ENCODE peak calls at places on chromosomes 4 and X, in nine cellular contexts. D is adrenal gland, C is lower leg skin, Z is H54, P is HCT116, V is NB4, L is transverse colon, H is body of pancreas, S is stomach. J is an unnamed sample.

GRCh38 chr4:104743141-104743748 is 248.6 kb upstream of the CXXC4 start:
- DNase-seq in C (no peak), V (peak), H (no peak), L (no peak), S (no peak), Z (no peak), P (no peak), D (no peak), J (no peak)

GRCh38 chrX:105190252-105190853 is 30.1 kb downstream of the TEX13A start:
- DNase-seq in V (peak), H (peak), P (no peak), D (no peak), C (peak), L (peak), S (no peak), Z (no peak), J (peak)

GRCh38 chr4:70713453-70714026 is 8.2 kb upstream of the RUFY3 start:
- DNase-seq in P (no peak), L (no peak), V (peak), S (no peak), C (no peak), H (no peak), Z (no peak), D (no peak), J (no peak)

GRCh38 chr4:151530230-151530629 is 121.3 kb downstream of the FHIP1A start:
- DNase-seq in P (no peak), D (no peak), S (no peak), H (no peak), Z (no peak), L (no peak), C (no peak), V (no peak), J (no peak)

GRCh38 chrX:17597836-17598434 is 139.4 kb upstream of the SCML1 start:
- DNase-seq in D (peak), V (no peak), H (peak), L (peak), Z (no peak), S (peak), P (no peak), C (peak), J (no peak)

GRCh38 chr4:121551881-121552280 is 144.9 kb downstream of the ANXA5 start:
- DNase-seq in V (no peak), D (peak), C (no peak), P (no peak), S (no peak), H (no peak), L (no peak), Z (no peak), J (no peak)

GRCh38 chrX:14497184-14497666 is 32.1 kb upstream of the GLRA2 start:
- DNase-seq in Z (no peak), H (no peak), V (peak), P (no peak), L (no peak), C (no peak), D (no peak), S (no peak), J (no peak)

GRCh38 chrX:68829594-68830485 is 1.0 kb downstream of the EFNB1 start:
- DNase-seq in S (no peak), Z (no peak), C (no peak), L (no peak), V (peak), P (no peak), D (peak), H (no peak), J (peak)

GRCh38 chr4:7992846-7993245 is 53.2 kb upstream of the AFAP1 start:
- DNase-seq in P (no peak), Z (no peak), V (no peak), D (no peak), L (no peak), C (no peak), S (no peak), H (no peak), J (no peak)

GRCh38 chr4:163167333-163167626 is 590 bp upstream of the NAF1 start:
- DNase-seq in H (no peak), Z (no peak), V (no peak), P (no peak), D (no peak), L (no peak), S (no peak), C (no peak), J (no peak)

GRCh38 chrX:100363926-100364325 is 46.1 kb downstream of the PCDH19 start:
- DNase-seq in H (no peak), C (no peak), P (no peak), V (peak), Z (no peak), S (no peak), L (no peak), D (no peak), J (no peak)

GRCh38 chr4:12507868-12508481 is 976.2 kb downstream of the RAB28 start:
- DNase-seq in V (no peak), P (no peak), D (no peak), Z (no peak), H (no peak), L (no peak), C (no peak), S (no peak), J (no peak)

GRCh38 chr4:972651-973424 is 531 bp downstream of the DGKQ start:
- DNase-seq in D (no peak), P (no peak), C (no peak), L (peak), Z (peak), V (peak), H (peak), S (peak), J (peak)

GRCh38 chr4:69096810-69097209 is 536 bp downstream of the UGT2B7 start:
- DNase-seq in Z (no peak), S (no peak), C (no peak), V (no peak), H (peak), L (no peak), D (no peak), P (no peak), J (no peak)

GRCh38 chrX:40808203-40808602 is 72.9 kb upstream of the MED14 start:
- DNase-seq in V (no peak), D (no peak), H (no peak), P (no peak), L (no peak), Z (no peak), S (no peak), C (no peak), J (no peak)

GRCh38 chr4:168766537-168767316 is 243.3 kb downstream of the CBR4 start:
- DNase-seq in P (no peak), Z (no peak), L (no peak), S (no peak), D (no peak), H (no peak), V (no peak), C (no peak), J (no peak)

GRCh38 chrX:48508400-48509244 is at the start of gene PORCN:
- DNase-seq in S (peak), Z (no peak), V (peak), H (peak), C (peak), D (peak), P (no peak), L (peak), J (peak)
- TF ChIP-seq POLR2A in S (no peak), Z (peak), V (peak), H (peak), C (no peak), D (no peak), P (no peak), L (peak), J (peak)

GRCh38 chrX:106611323-106611681 is 476 bp upstream of the RADX start:
- DNase-seq in D (no peak), V (no peak), C (no peak), L (no peak), S (no peak), H (no peak), Z (no peak), P (no peak), J (no peak)

GRCh38 chrX:106615041-106615440 is 3.3 kb downstream of the RADX start:
- DNase-seq in Z (no peak), S (no peak), D (no peak), H (no peak), L (no peak), C (no peak), P (no peak), V (no peak), J (no peak)

GRCh38 chrX:106612403-106612789 is 618 bp downstream of the RADX start:
- DNase-seq in C (no peak), V (no peak), H (no peak), P (no peak), Z (no peak), L (no peak), D (no peak), S (no peak), J (peak)

GRCh38 chrX:106613277-106613676 is 1.5 kb downstream of the RADX start:
- DNase-seq in D (no peak), P (no peak), Z (no peak), V (no peak), H (no peak), L (no peak), C (no peak), S (no peak), J (no peak)

GRCh38 chrX:106611682-106612402 is at the start of gene RADX:
- DNase-seq in V (no peak), D (peak), S (peak), P (peak), H (peak), Z (peak), L (peak), C (peak), J (peak)
- TF ChIP-seq POLR2A in V (no peak), D (no peak), S (no peak), P (peak), H (no peak), Z (no peak), L (peak), C (no peak), J (peak)

DNA sequence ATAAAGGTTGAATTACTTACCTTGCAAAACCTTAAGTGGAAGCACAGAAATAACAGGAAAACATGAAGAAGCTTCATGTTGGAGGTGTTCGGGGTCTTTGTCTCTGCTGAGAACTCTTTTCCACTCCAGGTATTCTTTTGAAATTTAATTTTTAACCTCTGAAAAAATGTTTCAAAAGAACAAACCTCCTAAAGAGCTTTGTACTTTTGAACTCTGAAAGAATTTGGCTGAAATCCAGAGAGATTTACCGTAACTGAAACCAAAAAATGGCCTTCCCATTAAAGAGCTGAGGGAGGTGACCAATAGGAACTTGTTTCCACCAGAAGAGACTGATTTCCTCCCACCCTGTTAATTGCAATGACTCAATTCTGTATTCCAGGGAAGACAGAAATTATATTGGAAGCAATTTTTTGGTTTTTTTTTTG is at the start of gene CFI:
- DNase-seq in V (no peak), Z (no peak), H (no peak), L (no peak), P (no peak), S (no peak), C (no peak), D (peak), J (no peak)
- TF ChIP-seq POLR2A in V (no peak), Z (no peak), H (no peak), L (no peak), P (no peak), S (no peak), C (no peak), D (no peak), J (no peak)

GRCh38 chr4:94207469-94208224 is at the start of gene SMARCAD1:
- DNase-seq in Z (peak), H (peak), D (peak), L (peak), S (peak), V (peak), P (peak), C (peak), J (peak)
- TF ChIP-seq POLR2A in Z (peak), H (peak), D (no peak), L (peak), S (no peak), V (peak), P (no peak), C (no peak), J (peak)

GRCh38 chrX:96843566-96843965 is 40.1 kb upstream of the RPA4 start:
- DNase-seq in V (no peak), H (no peak), C (no peak), L (no peak), S (no peak), Z (no peak), D (no peak), P (no peak), J (no peak)
- TF ChIP-seq POLR2A in V (no peak), H (no peak), C (no peak), L (no peak), S (no peak), Z (no peak), D (no peak), P (no peak), J (no peak)